ENCODE peak calls at places on chromosomes 5 and 9, in four cellular contexts. W is HCT116, H is lung, F is brain microvascular endothelial cell. A is an unnamed sample. For H3K27me3, the result is how much of the 10 kb centered on the place peaks cover.

GRCh38 chr9:130137870-130138653 is 34.1 kb upstream of the NCS1 start:
- DNase-seq in W (no peak), H (peak), F (peak), A (peak)

GRCh38 chr9:104915049-104915448 is 12.9 kb downstream of the ABCA1 start:
- DNase-seq in W (no peak), H (no peak), F (no peak), A (no peak)

GRCh38 chr9:35636135-35636876 is 14.4 kb downstream of the SIT1 start:
- DNase-seq in W (no peak), H (no peak), F (no peak), A (no peak)

GRCh38 chr5:75007537-75007847 is 44.9 kb downstream of the GCNT4 start:
- DNase-seq in W (no peak), H (no peak), F (peak), A (peak)

GRCh38 chr5:139138109-139138508 is 60.1 kb downstream of the SIL1 start:
- DNase-seq in W (no peak), H (no peak), F (no peak), A (no peak)

GRCh38 chr5:95822038-95822407 is 503 bp downstream of the GLRX start:
- DNase-seq in W (no peak), H (no peak), F (no peak), A (no peak)

GRCh38 chr5:82335807-82336206 is 57.7 kb upstream of the RPS23 start:
- DNase-seq in W (no peak), H (no peak), F (peak), A (no peak)

GRCh38 chr5:38039091-38039490 is 199.2 kb upstream of the GDNF start:
- DNase-seq in W (no peak), H (no peak), F (no peak), A (no peak)

GRCh38 chr5:106292654-106293053 is 1378.1 kb downstream of the EFNA5 start:
- DNase-seq in W (no peak), H (no peak), F (peak), A (no peak)

GRCh38 chr5:13382232-13382631 is 562.3 kb downstream of the DNAH5 start:
- DNase-seq in W (no peak), H (no peak), F (no peak), A (no peak)

GRCh38 chr9:84668204-84669007 is 1.1 kb upstream of the NTRK2 start:
- DNase-seq in W (peak), H (peak), F (peak), A (peak)

GRCh38 chr5:65121880-65122436 is 353.2 kb downstream of the CWC27 start:
- DNase-seq in W (no peak), H (no peak), F (peak), A (peak)

GRCh38 chr9:130610862-130611689 is 31.7 kb downstream of the FUBP3 start:
- DNase-seq in W (no peak), H (no peak), F (no peak), A (no peak)

GRCh38 chr5:116320486-116320885 is 235.7 kb downstream of the COMMD10 start:
- DNase-seq in W (no peak), H (no peak), F (peak), A (no peak)

GRCh38 chr5:35803221-35803651 is 53.5 kb upstream of the IL7R start:
- DNase-seq in W (no peak), H (no peak), F (peak), A (peak)

GRCh38 chr9:96169901-96170300 is 132.1 kb downstream of the HSD17B3 start:
- DNase-seq in W (no peak), H (no peak), F (no peak), A (no peak)

GRCh38 chr5:178378527-178379484 is 146.2 kb upstream of the PHYKPL start:
- DNase-seq in W (no peak), H (no peak), F (no peak), A (no peak)

GRCh38 chr5:162497455-162497854 is 429.9 kb downstream of the GABRG2 start:
- DNase-seq in W (no peak), H (no peak), F (no peak), A (no peak)

GRCh38 chr5:178121450-178122276 is 8.3 kb downstream of the N4BP3 start:
- DNase-seq in W (no peak), H (no peak), F (no peak), A (no peak)

GRCh38 chr5:172175263-172175719 is 12.7 kb downstream of the STK10 start:
- DNase-seq in W (no peak), H (peak), F (no peak), A (no peak)

GRCh38 chr5:16483361-16483760 is 17.8 kb upstream of the ZNF622 start:
- DNase-seq in W (no peak), H (no peak), F (no peak), A (no peak)

GRCh38 chr9:124030969-124031451 is 19.4 kb downstream of the LHX2 start:
- DNase-seq in W (no peak), H (no peak), F (no peak), A (no peak)
- TF ChIP-seq CTCF in W (no peak), H (no peak), F (no peak), A (no peak)

GRCh38 chr9:21579209-21579608 is 97.1 kb upstream of the IFNE start:
- DNase-seq in W (no peak), H (no peak), F (no peak), A (no peak)
- H3K4me3 ChIP-seq in W (no peak), H (no peak), F (no peak), A (no peak)

DNA sequence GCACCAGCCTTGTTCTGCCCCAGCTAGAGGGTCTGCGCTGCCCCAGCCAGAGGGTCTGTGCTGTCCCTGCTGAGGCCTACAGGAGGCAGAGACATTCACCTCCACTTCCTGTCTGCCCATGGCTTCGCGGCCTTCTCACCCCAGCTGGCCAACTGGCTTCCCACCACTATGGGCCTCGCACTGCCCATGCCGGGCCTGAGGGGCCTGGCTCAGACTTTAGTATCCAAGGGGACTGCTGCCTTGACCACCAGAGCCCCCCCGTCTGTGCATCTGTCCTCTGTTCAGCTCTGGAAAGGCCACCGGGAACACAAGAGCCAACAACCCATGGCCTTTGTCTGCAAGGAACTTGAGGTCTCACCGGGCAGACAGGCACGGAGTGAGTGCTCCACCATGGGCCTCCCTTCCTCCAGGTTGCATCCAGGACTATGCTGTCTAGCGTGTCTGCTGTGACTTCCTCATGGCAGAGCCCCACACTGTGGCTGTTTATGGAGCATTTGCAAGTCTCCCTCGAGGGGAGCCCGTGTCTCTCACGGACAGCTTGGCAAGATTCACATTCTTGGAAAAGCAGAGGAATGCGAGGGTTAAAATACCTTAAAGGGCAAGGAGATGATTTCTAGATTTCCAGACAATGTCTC is 1.7 kb downstream of the DCANP1 start:
- DNase-seq in W (no peak), H (no peak), F (no peak), A (no peak)
- H3K27me3 ChIP-seq in W (under half), H (under half), F (under half), A (under half)

DNA sequence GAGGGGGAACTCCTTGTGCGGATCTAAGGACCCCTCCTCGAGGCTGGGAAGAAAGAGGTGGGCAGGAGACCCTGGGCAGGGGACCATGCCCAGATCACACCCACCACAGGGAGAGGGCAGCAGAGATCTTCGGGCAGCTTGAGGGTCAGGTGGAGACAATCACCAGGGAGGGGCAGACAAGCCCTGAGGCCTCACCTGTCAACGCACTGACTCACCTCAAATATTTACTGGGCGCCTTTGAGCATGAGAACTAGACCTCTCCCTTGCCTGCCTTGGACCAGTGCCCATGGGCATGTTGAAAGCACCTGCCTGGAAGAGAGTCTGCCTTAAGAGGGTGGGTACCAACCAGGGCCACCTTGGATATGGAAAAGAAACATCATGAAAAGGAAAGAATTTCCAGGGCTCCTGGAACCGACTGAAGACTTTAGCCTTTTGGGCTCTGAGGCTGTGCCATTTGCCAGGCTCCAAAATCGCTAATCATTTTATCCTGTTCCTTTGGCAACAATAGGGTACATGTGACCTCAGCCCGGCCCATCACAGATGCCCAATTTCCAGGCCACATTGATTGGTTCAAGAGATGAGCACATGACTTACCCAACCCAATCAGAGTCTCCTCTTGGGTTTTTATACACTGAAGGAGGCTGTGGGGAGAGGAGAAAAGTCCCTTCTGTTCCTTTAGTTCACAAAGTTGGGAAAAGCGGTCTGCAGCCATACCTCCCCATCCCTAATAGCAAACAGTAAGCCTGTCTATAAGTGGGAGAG is 10.4 kb upstream of the SPINK4 start:
- DNase-seq in W (peak), H (peak), F (no peak), A (peak)
- TF ChIP-seq CTCF in W (peak), H (no peak), F (peak), A (peak)

GRCh38 chr9:137198051-137198747 is 2.3 kb downstream of the TPRN start:
- DNase-seq in W (no peak), H (peak), F (no peak), A (no peak)

GRCh38 chr9:137200311-137201204 is at the start of gene TPRN:
- DNase-seq in W (peak), H (peak), F (peak), A (peak)

GRCh38 chr9:137198748-137199276 is 1.7 kb downstream of the TPRN start:
- DNase-seq in W (no peak), H (no peak), F (no peak), A (no peak)

GRCh38 chr9:137201205-137201868 is 796 bp upstream of the TPRN start:
- DNase-seq in W (no peak), H (no peak), F (no peak), A (no peak)

DNA sequence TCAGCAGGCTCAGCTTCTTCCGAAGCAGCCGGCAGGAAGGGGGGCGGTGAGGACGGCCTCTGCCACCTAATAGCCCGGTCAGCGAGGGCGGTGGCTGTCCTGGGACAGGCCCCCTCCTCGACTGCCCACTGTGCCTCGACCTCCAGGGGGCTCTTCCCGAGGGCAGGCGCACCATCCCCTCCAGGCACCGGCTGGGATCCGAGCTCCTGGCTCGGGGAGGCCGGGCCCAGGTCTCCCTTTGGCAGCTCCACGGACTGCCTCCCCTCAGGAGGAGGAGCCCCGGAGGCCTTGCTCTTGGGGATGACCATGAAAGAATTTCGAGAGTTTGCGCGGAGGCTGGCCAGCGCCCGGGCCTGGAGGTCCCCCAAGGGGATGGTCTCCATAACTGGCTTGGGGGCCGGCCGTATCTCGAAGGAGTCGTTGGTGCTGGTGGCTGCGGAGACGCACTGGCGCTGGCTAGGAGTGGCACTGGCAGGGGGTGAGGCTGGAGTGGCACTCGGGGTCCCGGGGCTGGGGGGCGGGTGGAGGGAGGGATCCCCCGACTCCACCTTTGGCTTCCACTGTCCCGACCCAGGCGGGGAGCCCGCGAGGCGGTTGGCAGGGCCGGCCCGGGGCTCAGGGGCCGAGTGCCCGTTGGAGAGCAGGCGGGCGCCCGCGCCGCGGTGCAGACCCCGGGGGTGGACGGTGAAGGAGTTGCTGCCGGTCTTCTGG is 975 bp downstream of the TPRN start:
- DNase-seq in W (no peak), H (no peak), F (no peak), A (no peak)
- H3K4me3 ChIP-seq in W (peak), H (peak), F (peak), A (peak)

DNA sequence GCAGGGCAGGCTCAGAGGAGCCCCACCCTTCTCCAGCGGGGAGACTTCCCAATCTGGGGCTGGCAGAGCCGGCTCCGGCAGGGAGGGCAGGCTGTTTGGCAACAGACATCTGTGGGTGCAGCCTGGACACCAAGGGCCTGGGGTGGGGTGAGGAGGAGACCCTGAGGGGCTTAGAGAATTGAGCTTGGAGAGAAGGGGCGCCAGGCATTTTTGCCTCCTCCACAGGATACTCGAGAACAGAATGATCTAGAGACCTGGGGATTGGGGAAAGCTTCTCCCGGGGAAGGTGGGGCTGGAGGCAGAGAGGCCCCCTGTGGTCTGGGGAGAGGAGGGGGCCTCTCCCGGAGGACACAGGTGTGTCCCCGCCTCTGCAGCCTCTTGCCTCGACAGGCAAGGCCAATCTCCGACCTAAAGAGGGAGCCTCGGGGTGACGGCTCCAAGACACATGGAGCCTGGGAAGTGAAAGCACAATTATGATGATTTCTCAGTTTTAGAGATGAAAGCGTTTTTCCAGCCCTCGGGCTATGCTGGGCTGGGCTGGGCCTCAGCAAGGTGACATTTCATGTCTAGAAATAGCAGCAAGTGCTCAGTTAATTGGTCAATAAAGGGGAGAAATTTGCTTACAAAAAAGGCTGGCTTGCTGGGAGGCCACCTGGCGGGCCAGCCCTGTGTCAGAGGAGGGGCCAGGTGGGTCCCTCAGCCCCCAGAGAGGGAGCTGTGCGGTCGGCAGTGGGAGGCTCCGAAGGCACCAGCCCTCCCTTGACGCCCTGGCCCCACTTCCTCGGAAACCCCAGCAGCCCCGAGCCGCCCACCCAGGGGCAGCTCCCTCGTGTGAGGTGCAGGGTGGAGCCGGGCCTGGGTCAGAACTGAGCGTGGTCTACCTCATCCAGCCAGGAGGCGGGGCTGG is 8.2 kb downstream of the LHX3 start:
- DNase-seq in W (no peak), H (no peak), F (no peak), A (no peak)
- H3K27me3 ChIP-seq in W (under half), H (half or more), F (half or more), A (half or more)

DNA sequence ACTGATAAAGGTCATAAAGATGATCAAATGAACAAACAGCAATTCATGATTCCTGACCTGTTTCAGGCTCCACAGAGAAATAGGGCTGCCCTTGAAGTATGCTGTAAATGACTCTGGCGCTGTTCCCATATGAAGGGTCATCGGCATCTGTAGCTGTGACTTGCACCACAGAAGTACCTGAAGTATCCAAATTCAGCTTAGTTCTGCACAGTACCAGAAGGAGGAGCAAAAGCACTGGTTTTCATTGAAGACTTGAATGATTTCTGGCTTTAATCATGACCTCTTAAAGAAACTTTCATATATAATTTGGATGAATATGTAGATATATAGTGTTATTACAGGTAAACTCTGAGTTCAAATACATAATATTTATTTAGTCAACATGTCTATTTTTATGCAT is 109.1 kb downstream of the CDH10 start:
- DNase-seq in W (no peak), H (no peak), F (no peak), A (no peak)
- TF ChIP-seq CTCF in W (no peak), H (no peak), F (no peak), A (no peak)

GRCh38 chr5:673140-673836 is 19.9 kb downstream of the TPPP start:
- DNase-seq in W (no peak), H (no peak), F (no peak), A (no peak)

GRCh38 chr5:670396-671270 is 22.5 kb downstream of the TPPP start:
- DNase-seq in W (no peak), H (no peak), F (no peak), A (no peak)

GRCh38 chr5:671459-672328 is 21.5 kb downstream of the TPPP start:
- DNase-seq in W (no peak), H (peak), F (peak), A (no peak)

GRCh38 chr5:673837-674629 is 19.1 kb downstream of the TPPP start:
- DNase-seq in W (no peak), H (no peak), F (no peak), A (no peak)

GRCh38 chr5:672329-673139 is 20.6 kb downstream of the TPPP start:
- DNase-seq in W (no peak), H (peak), F (peak), A (peak)
- H3K4me3 ChIP-seq in W (no peak), H (no peak), F (no peak), A (no peak)

DNA sequence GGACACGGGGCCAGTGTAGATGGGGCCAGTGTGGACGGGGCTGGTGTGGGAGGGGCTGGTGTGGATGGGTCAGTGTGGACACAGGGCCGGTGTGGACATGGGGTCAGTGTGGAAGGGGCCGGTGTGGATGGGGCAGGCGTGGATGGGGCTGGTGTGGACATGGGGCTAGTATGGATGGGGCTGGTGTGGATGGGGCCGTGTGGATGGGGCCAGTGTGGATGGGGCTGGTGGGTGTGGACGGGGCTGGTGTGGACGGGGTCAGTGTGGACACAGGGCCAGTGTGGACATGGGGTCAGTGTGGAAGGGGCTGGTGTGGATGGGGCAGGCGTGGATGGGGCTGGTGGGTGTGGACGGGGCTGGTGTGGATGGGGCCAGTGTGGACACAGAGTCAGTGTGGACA is 23.8 kb downstream of the SLC9A3 start:
- DNase-seq in W (no peak), H (no peak), F (no peak), A (no peak)
- H3K27me3 ChIP-seq in W (under half), H (under half), F (under half), A (under half)

GRCh38 chr9:114909657-114910056 is 20.7 kb downstream of the TNFSF8 start:
- DNase-seq in W (no peak), H (no peak), F (no peak), A (no peak)

GRCh38 chr9:114908104-114908621 is 22.2 kb downstream of the TNFSF8 start:
- DNase-seq in W (peak), H (no peak), F (no peak), A (peak)

GRCh38 chr9:114908796-114909448 is 21.5 kb downstream of the TNFSF8 start:
- DNase-seq in W (no peak), H (no peak), F (no peak), A (no peak)

GRCh38 chr9:114905160-114905940 is 25.0 kb downstream of the TNFSF8 start:
- DNase-seq in W (no peak), H (no peak), F (no peak), A (no peak)

GRCh38 chr9:114906922-114907571 is 23.3 kb downstream of the TNFSF8 start:
- DNase-seq in W (peak), H (no peak), F (no peak), A (no peak)
- TF ChIP-seq CTCF in W (peak), H (peak), F (peak), A (peak)